ENCODE peak calls at places on chromosomes 1 and 21, in four cellular contexts. J is cardiac fibroblast, O is ELR, Y is NCI-H446. V is an unnamed sample.

GRCh38 chr1:173894189-173894588 is 22.9 kb downstream of the SERPINC1 start:
- DNase-seq in O (no peak), J (no peak), Y (no peak), V (no peak)

GRCh38 chr1:110210604-110211502 is 739 bp downstream of the KCNC4 start:
- DNase-seq in O (peak; percentile 50), Y (peak; percentile 55), J (peak; percentile 35), V (peak; percentile 44)

GRCh38 chr1:100543640-100544039 is 5.7 kb downstream of the GPR88 start:
- DNase-seq in Y (peak; percentile 20), O (peak; percentile 35), J (no peak), V (peak; percentile 38)

GRCh38 chr1:41358152-41358937 is 2.9 kb upstream of the FOXO6 start:
- DNase-seq in O (no peak), J (no peak), Y (peak; percentile 31), V (no peak)

GRCh38 chr1:103514920-103515503 is 10.5 kb upstream of the RNPC3 start:
- DNase-seq in Y (peak; percentile 82), J (peak; percentile 74), O (peak; percentile 67), V (peak; percentile 58)

GRCh38 chr1:16386454-16387113 is 19.5 kb downstream of the SZRD1 start:
- DNase-seq in J (peak; percentile 81), Y (peak; percentile 90), O (peak; percentile 65), V (no peak)

GRCh38 chr1:172657586-172657985 is 1.3 kb upstream of the FASLG start:
- DNase-seq in Y (no peak), O (no peak), J (no peak), V (no peak)

GRCh38 chr1:172499636-172500141 is 33.3 kb upstream of the SUCO start:
- DNase-seq in O (peak; percentile 46), Y (no peak), J (no peak), V (peak; percentile 70)

GRCh38 chr1:224432672-224433040 is 1.9 kb downstream of the WDR26 start:
- DNase-seq in Y (no peak), O (peak; percentile 44), J (peak; percentile 33), V (no peak)

GRCh38 chr1:101290922-101291561 is 54.2 kb downstream of the S1PR1 start:
- DNase-seq in O (no peak), Y (no peak), J (no peak), V (no peak)

GRCh38 chr1:230084408-230085177 is 17.6 kb downstream of the GALNT2 start:
- DNase-seq in Y (peak; percentile 48), O (peak; percentile 98), J (peak; percentile 95), V (peak; percentile 88)

GRCh38 chr1:226624526-226624925 is 76.0 kb downstream of the STUM start:
- DNase-seq in J (peak; percentile 22), Y (no peak), O (peak; percentile 81), V (no peak)

GRCh38 chr1:37795340-37796110 is 1.9 kb downstream of the MANEAL start:
- DNase-seq in J (peak; percentile 55), Y (peak; percentile 18), O (no peak), V (peak; percentile 54)

GRCh38 chr1:101820080-101820479 is 176.6 kb downstream of the OLFM3 start:
- DNase-seq in O (peak; percentile 64), J (peak; percentile 21), Y (peak; percentile 83), V (peak; percentile 69)

GRCh38 chr1:8560611-8561544 is 243.0 kb downstream of the SLC45A1 start:
- DNase-seq in J (peak; percentile 68), O (peak; percentile 67), Y (peak; percentile 72), V (peak; percentile 7)

GRCh38 chr1:193971595-193971994 is 785.2 kb upstream of the B3GALT2 start:
- DNase-seq in Y (no peak), J (peak; percentile 21), O (peak; percentile 95), V (no peak)

GRCh38 chr1:21594935-21595897 is 73.9 kb downstream of the RAP1GAP start:
- DNase-seq in O (peak; percentile 75), Y (peak; percentile 78), J (peak; percentile 62), V (peak; percentile 44)

GRCh38 chr21:15820327-15820726 is 90.5 kb downstream of the USP25 start:
- DNase-seq in J (no peak), Y (no peak), O (no peak), V (no peak)

GRCh38 chr21:45601551-45601950 is 42.0 kb upstream of the PCBP3 start:
- DNase-seq in J (no peak), O (no peak), Y (no peak), V (no peak)

GRCh38 chr1:220137006-220137794 is 43.3 kb downstream of the IARS2 start:
- DNase-seq in O (no peak), J (peak; percentile 65), Y (no peak), V (no peak)

GRCh38 chr1:40938393-40938792 is 41.1 kb upstream of the CTPS1 start:
- DNase-seq in Y (no peak), J (no peak), O (no peak), V (no peak)

GRCh38 chr1:108130812-108131211 is 69.3 kb downstream of the SLC25A24 start:
- DNase-seq in J (no peak), O (no peak), Y (no peak), V (no peak)

GRCh38 chr21:43639470-43640178 is 19.7 kb downstream of the HSF2BP start:
- DNase-seq in Y (no peak), J (peak; percentile 90), O (peak; percentile 50), V (no peak)

GRCh38 chr1:234970731-234971476 is 157.7 kb downstream of the TOMM20 start:
- DNase-seq in Y (peak; percentile 57), O (peak; percentile 83), J (peak; percentile 98), V (no peak)

GRCh38 chr1:23854568-23854967 is 13.5 kb downstream of the FUCA1 start:
- DNase-seq in Y (peak; percentile 12), J (peak; percentile 15), O (peak; percentile 53), V (peak; percentile 29)

GRCh38 chr1:32349211-32349708 is 13.0 kb downstream of the FAM229A start:
- DNase-seq in Y (no peak), J (peak; percentile 92), O (peak; percentile 94), V (no peak)

V was measured in T47D.